ENCODE peak calls at places on chromosome 11, in eight cellular contexts. D is HepG2, M is ovary, X is sigmoid colon, T is K562, Q is transverse colon, B is IMR-90, F is body of pancreas. O is an unnamed sample.

GRCh38 chr11:26793517-26793916 is 71.7 kb upstream of the SLC5A12 start:
- DNase-seq in D (no peak), M (no peak), X (no peak), T (no peak), Q (no peak), B (no peak), F (no peak), O (no peak)

GRCh38 chr11:49499117-49499516 is 290.7 kb upstream of the FOLH1 start:
- DNase-seq in D (no peak), M (no peak), X (no peak), T (no peak), Q (no peak), B (no peak), F (no peak), O (no peak)

GRCh38 chr11:69129647-69130046 is 26.1 kb upstream of the SMIM38 start:
- DNase-seq in D (no peak), M (peak; percentile 5), X (no peak), T (no peak), Q (no peak), B (no peak), F (no peak), O (no peak)

GRCh38 chr11:83092488-83093384 is 21.0 kb upstream of the RAB30 start:
- DNase-seq in D (peak; percentile 98), M (no peak), X (no peak), T (peak; percentile 19), Q (peak; percentile 78), B (peak; percentile 24), F (peak; percentile 74), O (no peak)

GRCh38 chr11:113446938-113447337 is 28.3 kb downstream of the DRD2 start:
- DNase-seq in D (no peak), M (no peak), X (no peak), T (no peak), Q (no peak), B (no peak), F (no peak), O (no peak)

GRCh38 chr11:26420331-26420730 is 88.4 kb downstream of the ANO3 start:
- DNase-seq in D (no peak), M (no peak), X (no peak), T (no peak), Q (no peak), B (no peak), F (no peak), O (no peak)

GRCh38 chr11:72764503-72764902 is 12.3 kb upstream of the ARAP1 start:
- DNase-seq in D (no peak), M (no peak), X (no peak), T (no peak), Q (peak; percentile 80), B (no peak), F (no peak), O (no peak)

GRCh38 chr11:65112226-65112550 is 516 bp downstream of the TM7SF2 start:
- DNase-seq in D (no peak), M (no peak), X (peak; percentile 68), T (no peak), Q (no peak), B (no peak), F (no peak), O (no peak)

GRCh38 chr11:68441466-68442230 is 18.9 kb upstream of the PPP6R3 start:
- DNase-seq in D (no peak), M (no peak), X (no peak), T (no peak), Q (no peak), B (peak; percentile 45), F (no peak), O (no peak)

GRCh38 chr11:104291646-104292045 is 127.7 kb upstream of the PDGFD start:
- DNase-seq in D (no peak), M (no peak), X (no peak), T (no peak), Q (no peak), B (peak; percentile 18), F (no peak), O (no peak)

GRCh38 chr11:47272706-47273105 is 2.8 kb downstream of the MADD start:
- DNase-seq in D (no peak), M (no peak), X (no peak), T (peak; percentile 32), Q (no peak), B (peak; percentile 30), F (no peak), O (no peak)

GRCh38 chr11:10600570-10601248 is 32.2 kb upstream of the LYVE1 start:
- DNase-seq in D (no peak), M (no peak), X (no peak), T (no peak), Q (no peak), B (no peak), F (no peak), O (no peak)

GRCh38 chr11:8604078-8604723 is 10.2 kb upstream of the STK33 start:
- DNase-seq in D (peak; percentile 46), M (peak; percentile 54), X (peak; percentile 84), T (peak; percentile 69), Q (peak; percentile 67), B (peak; percentile 100), F (peak; percentile 55), O (peak; percentile 75)

GRCh38 chr11:75802022-75802912 is 12.7 kb upstream of the UVRAG start:
- DNase-seq in D (no peak), M (peak; percentile 17), X (no peak), T (no peak), Q (no peak), B (no peak), F (no peak), O (no peak)

GRCh38 chr11:129766858-129767604 is 48.6 kb upstream of the TMEM45B start:
- DNase-seq in D (peak; percentile 52), M (no peak), X (no peak), T (peak; percentile 51), Q (peak; percentile 37), B (peak; percentile 23), F (no peak), O (peak; percentile 37)

GRCh38 chr11:116733386-116733755 is 39.4 kb downstream of the BUD13 start:
- DNase-seq in D (no peak), M (no peak), X (no peak), T (no peak), Q (no peak), B (no peak), F (no peak), O (no peak)

GRCh38 chr11:111961389-111962300 is 24.5 kb downstream of the DIXDC1 start:
- DNase-seq in D (no peak), M (no peak), X (no peak), T (no peak), Q (no peak), B (no peak), F (no peak), O (no peak)

GRCh38 chr11:111954154-111954553 is 17.0 kb downstream of the DIXDC1 start:
- DNase-seq in D (no peak), M (no peak), X (no peak), T (no peak), Q (no peak), B (no peak), F (no peak), O (no peak)

GRCh38 chr11:111960916-111961315 is 23.8 kb downstream of the DIXDC1 start:
- DNase-seq in D (no peak), M (no peak), X (no peak), T (no peak), Q (peak; percentile 19), B (no peak), F (peak; percentile 60), O (no peak)

GRCh38 chr11:111957663-111958415 is 20.7 kb downstream of the DIXDC1 start:
- DNase-seq in D (no peak), M (no peak), X (no peak), T (no peak), Q (no peak), B (no peak), F (no peak), O (no peak)
- TF ChIP-seq POLR2A in D (no peak), M (no peak), X (no peak), T (no peak), Q (no peak), B (no peak), F (no peak), O (no peak)

GRCh38 chr11:133828861-133829260 is 16.5 kb downstream of the SPATA19 start:
- DNase-seq in D (no peak), M (no peak), X (no peak), T (no peak), Q (no peak), B (no peak), F (no peak), O (no peak)
- H3K9me3 ChIP-seq in D (no peaks in the 10 kb centered on the region), M (no peaks in the 10 kb centered on the region), X (no peaks in the 10 kb centered on the region), T (no peaks in the 10 kb centered on the region), Q (no peaks in the 10 kb centered on the region), B (peaks cover 50% of the 10 kb centered on the region), F (no peaks in the 10 kb centered on the region), O (no peaks in the 10 kb centered on the region)

GRCh38 chr11:120634706-120635105 is 123.2 kb downstream of the GRIK4 start:
- DNase-seq in D (no peak), M (no peak), X (no peak), T (no peak), Q (no peak), B (no peak), F (no peak), O (no peak)

GRCh38 chr11:120629407-120629806 is 117.9 kb downstream of the GRIK4 start:
- DNase-seq in D (no peak), M (no peak), X (no peak), T (no peak), Q (no peak), B (no peak), F (no peak), O (no peak)

GRCh38 chr11:120630100-120630499 is 118.6 kb downstream of the GRIK4 start:
- DNase-seq in D (no peak), M (no peak), X (no peak), T (no peak), Q (no peak), B (no peak), F (no peak), O (no peak)

GRCh38 chr11:120633630-120634374 is 122.3 kb downstream of the GRIK4 start:
- DNase-seq in D (no peak), M (no peak), X (no peak), T (no peak), Q (no peak), B (no peak), F (no peak), O (no peak)

GRCh38 chr11:120632579-120632978 is 121.0 kb downstream of the GRIK4 start:
- DNase-seq in D (no peak), M (no peak), X (no peak), T (peak; percentile 22), Q (no peak), B (no peak), F (no peak), O (no peak)
- TF ChIP-seq CTCF in D (no peak), M (no peak), X (no peak), T (peak; percentile 80), Q (no peak), B (no peak), F (no peak), O (no peak)

DNA sequence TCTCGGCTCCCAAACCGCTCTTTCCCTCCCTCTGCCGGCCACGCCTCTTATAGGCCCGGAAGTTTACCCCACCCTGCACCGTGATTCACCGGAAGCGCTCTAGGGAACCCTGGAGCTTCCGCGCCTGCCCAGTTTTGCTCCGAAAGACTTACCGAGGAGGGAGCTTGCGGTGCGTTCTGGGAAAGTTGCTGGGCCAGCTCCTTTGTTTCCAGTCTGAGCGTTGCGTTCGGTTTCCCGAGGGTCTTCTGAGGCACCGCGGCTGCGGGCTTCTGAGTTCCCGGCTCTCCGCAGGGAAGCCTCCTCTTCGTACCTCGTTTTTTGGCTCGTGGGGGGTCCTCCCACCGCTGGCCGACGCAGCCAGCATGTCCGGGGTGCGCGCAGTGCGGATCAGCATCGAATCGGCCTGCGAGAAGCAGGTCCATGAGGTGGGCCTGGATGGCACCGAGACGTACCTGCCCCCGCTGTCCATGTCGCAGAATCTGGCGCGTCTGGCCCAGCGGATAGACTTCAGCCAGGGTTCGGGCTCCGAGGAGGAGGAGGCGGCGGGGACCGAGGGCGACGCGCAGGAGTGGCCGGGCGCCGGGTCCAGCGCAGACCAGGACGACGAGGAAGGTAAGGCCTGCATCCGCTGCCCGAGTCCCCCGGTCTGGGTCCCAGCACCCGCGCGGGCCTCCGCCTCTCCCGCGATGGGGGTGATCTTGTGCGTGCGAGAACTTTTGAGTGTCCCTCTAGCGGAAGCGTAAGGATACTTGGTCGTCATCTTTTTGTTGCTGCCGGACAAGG is at the start of gene MED17:
- DNase-seq in D (peak; percentile 89), M (peak; percentile 92), X (peak; percentile 96), T (peak; percentile 96), Q (peak; percentile 94), B (peak; percentile 92), F (peak; percentile 91), O (peak; percentile 97)
- TF ChIP-seq POLR2A in D (peak; percentile 82), M (peak; percentile 76), X (peak; percentile 72), T (peak; percentile 96), Q (peak; percentile 84), B (peak; percentile 84), F (peak; percentile 64), O (peak; percentile 57)

O was measured in testis.